ENCODE peak calls at places on chromosomes 4 and X, in seven cellular contexts. One of them, this sample, is unnamed. For H3K27me3, the result is how much of the 10 kb centered on the place peaks cover.

GRCh38 chrX:23656684-23657083 is 10.6 kb upstream of the PRDX4 start:
- DNase-seq in tibial nerve: no peak
- DNase-seq in upper lobe of left lung: no peak
- DNase-seq in WERI-Rb-1: no peak
- DNase-seq in transverse colon: no peak
- DNase-seq in mammary epithelial cell: no peak
- DNase-seq in pancreas: no peak
- DNase-seq in this sample: no peak

GRCh38 chrX:22969416-22969815 is 30.3 kb upstream of the DDX53 start:
- DNase-seq in tibial nerve: no peak
- DNase-seq in upper lobe of left lung: no peak
- DNase-seq in WERI-Rb-1: no peak
- DNase-seq in transverse colon: no peak
- DNase-seq in mammary epithelial cell: no peak
- DNase-seq in pancreas: no peak
- DNase-seq in this sample: no peak

GRCh38 chr4:102826105-102826889 is 1.1 kb downstream of the UBE2D3 start:
- DNase-seq in tibial nerve: no peak
- DNase-seq in upper lobe of left lung: no peak
- DNase-seq in WERI-Rb-1: no peak
- DNase-seq in transverse colon: no peak
- DNase-seq in mammary epithelial cell: no peak
- DNase-seq in pancreas: no peak
- DNase-seq in this sample: peak

GRCh38 chrX:24375732-24376131 is 15.3 kb downstream of the SUPT20HL1 start:
- DNase-seq in tibial nerve: no peak
- DNase-seq in upper lobe of left lung: no peak
- DNase-seq in WERI-Rb-1: no peak
- DNase-seq in transverse colon: no peak
- DNase-seq in mammary epithelial cell: no peak
- DNase-seq in pancreas: no peak
- DNase-seq in this sample: no peak

GRCh38 chrX:7109838-7110793 is 37.4 kb upstream of the STS start:
- DNase-seq in tibial nerve: no peak
- DNase-seq in upper lobe of left lung: no peak
- DNase-seq in WERI-Rb-1: peak
- DNase-seq in transverse colon: no peak
- DNase-seq in mammary epithelial cell: no peak
- DNase-seq in pancreas: no peak
- DNase-seq in this sample: no peak

GRCh38 chr4:80340036-80340435 is 4.5 kb downstream of the CFAP299 start:
- DNase-seq in tibial nerve: no peak
- DNase-seq in upper lobe of left lung: no peak
- DNase-seq in WERI-Rb-1: no peak
- DNase-seq in transverse colon: no peak
- DNase-seq in mammary epithelial cell: no peak
- DNase-seq in pancreas: no peak
- DNase-seq in this sample: no peak

GRCh38 chr4:111475001-111475400 is 670.3 kb upstream of the FAM241A start:
- DNase-seq in tibial nerve: no peak
- DNase-seq in upper lobe of left lung: no peak
- DNase-seq in WERI-Rb-1: peak
- DNase-seq in transverse colon: peak
- DNase-seq in mammary epithelial cell: peak
- DNase-seq in pancreas: no peak
- DNase-seq in this sample: no peak

GRCh38 chrX:130606415-130606814 is 204.6 kb downstream of the RBMX2 start:
- DNase-seq in tibial nerve: no peak
- DNase-seq in upper lobe of left lung: no peak
- DNase-seq in WERI-Rb-1: no peak
- DNase-seq in transverse colon: no peak
- DNase-seq in mammary epithelial cell: no peak
- DNase-seq in pancreas: no peak
- DNase-seq in this sample: no peak

GRCh38 chrX:41522071-41522470 is 74.9 kb downstream of the NYX start:
- DNase-seq in tibial nerve: no peak
- DNase-seq in upper lobe of left lung: no peak
- DNase-seq in WERI-Rb-1: no peak
- DNase-seq in transverse colon: no peak
- DNase-seq in mammary epithelial cell: no peak
- DNase-seq in pancreas: no peak
- DNase-seq in this sample: no peak

GRCh38 chr4:57064811-57065711 is 45.1 kb downstream of the IGFBP7 start:
- DNase-seq in tibial nerve: peak
- DNase-seq in upper lobe of left lung: peak
- DNase-seq in WERI-Rb-1: no peak
- DNase-seq in transverse colon: peak
- DNase-seq in mammary epithelial cell: no peak
- DNase-seq in pancreas: no peak
- DNase-seq in this sample: no peak

GRCh38 chr4:1233641-1234277 is 15.2 kb downstream of the CTBP1 start:
- DNase-seq in tibial nerve: no peak
- DNase-seq in upper lobe of left lung: peak
- DNase-seq in WERI-Rb-1: no peak
- DNase-seq in transverse colon: no peak
- DNase-seq in mammary epithelial cell: no peak
- DNase-seq in pancreas: peak
- DNase-seq in this sample: no peak

GRCh38 chr4:91116861-91117260 is 989.7 kb downstream of the CCSER1 start:
- DNase-seq in tibial nerve: no peak
- DNase-seq in upper lobe of left lung: no peak
- DNase-seq in WERI-Rb-1: no peak
- DNase-seq in transverse colon: no peak
- DNase-seq in mammary epithelial cell: peak
- DNase-seq in pancreas: no peak
- DNase-seq in this sample: no peak

GRCh38 chrX:84047339-84047738 is 140.7 kb downstream of the RPS6KA6 start:
- DNase-seq in tibial nerve: no peak
- DNase-seq in upper lobe of left lung: no peak
- DNase-seq in WERI-Rb-1: no peak
- DNase-seq in transverse colon: no peak
- DNase-seq in mammary epithelial cell: no peak
- DNase-seq in pancreas: no peak
- DNase-seq in this sample: no peak

GRCh38 chrX:39907964-39908616 is 189.7 kb downstream of the BCOR start:
- DNase-seq in tibial nerve: peak
- DNase-seq in upper lobe of left lung: peak
- DNase-seq in WERI-Rb-1: no peak
- DNase-seq in transverse colon: peak
- DNase-seq in mammary epithelial cell: peak
- DNase-seq in pancreas: peak
- DNase-seq in this sample: no peak

GRCh38 chrX:103538728-103539127 is 19.4 kb upstream of the RAB40A start:
- DNase-seq in tibial nerve: no peak
- DNase-seq in upper lobe of left lung: no peak
- DNase-seq in WERI-Rb-1: no peak
- DNase-seq in transverse colon: no peak
- DNase-seq in mammary epithelial cell: peak
- DNase-seq in pancreas: no peak
- DNase-seq in this sample: no peak

GRCh38 chrX:139811942-139812629 is 104.1 kb upstream of the MCF2 start:
- DNase-seq in tibial nerve: no peak
- DNase-seq in upper lobe of left lung: no peak
- DNase-seq in WERI-Rb-1: no peak
- DNase-seq in transverse colon: no peak
- DNase-seq in mammary epithelial cell: no peak
- DNase-seq in pancreas: no peak
- DNase-seq in this sample: no peak

GRCh38 chr4:67393699-67394281 is 151.5 kb downstream of the CENPC start:
- DNase-seq in tibial nerve: no peak
- DNase-seq in upper lobe of left lung: no peak
- DNase-seq in WERI-Rb-1: no peak
- DNase-seq in transverse colon: no peak
- DNase-seq in mammary epithelial cell: peak
- DNase-seq in pancreas: no peak
- DNase-seq in this sample: peak

GRCh38 chr4:7342223-7342576 is 92.5 kb downstream of the PSAPL1 start:
- DNase-seq in tibial nerve: no peak
- DNase-seq in upper lobe of left lung: no peak
- DNase-seq in WERI-Rb-1: no peak
- DNase-seq in transverse colon: no peak
- DNase-seq in mammary epithelial cell: no peak
- DNase-seq in pancreas: peak
- DNase-seq in this sample: no peak

GRCh38 chr4:44845309-44845708 is 119.0 kb upstream of the GNPDA2 start:
- DNase-seq in tibial nerve: no peak
- DNase-seq in upper lobe of left lung: no peak
- DNase-seq in WERI-Rb-1: no peak
- DNase-seq in transverse colon: no peak
- DNase-seq in mammary epithelial cell: no peak
- DNase-seq in pancreas: no peak
- DNase-seq in this sample: no peak

GRCh38 chrX:120372667-120373370 is 10.9 kb downstream of the ATP1B4 start:
- DNase-seq in tibial nerve: no peak
- DNase-seq in upper lobe of left lung: no peak
- DNase-seq in WERI-Rb-1: no peak
- DNase-seq in transverse colon: no peak
- DNase-seq in mammary epithelial cell: no peak
- DNase-seq in pancreas: no peak
- DNase-seq in this sample: no peak

GRCh38 chrX:102745513-102746133 is 25.1 kb downstream of the GPRASP3 start:
- DNase-seq in tibial nerve: no peak
- DNase-seq in upper lobe of left lung: peak
- DNase-seq in WERI-Rb-1: no peak
- DNase-seq in transverse colon: no peak
- DNase-seq in mammary epithelial cell: no peak
- DNase-seq in pancreas: no peak
- DNase-seq in this sample: peak

GRCh38 chrX:136936183-136936549 is 55.6 kb upstream of the RBMX start:
- DNase-seq in tibial nerve: no peak
- DNase-seq in upper lobe of left lung: no peak
- DNase-seq in WERI-Rb-1: no peak
- DNase-seq in transverse colon: no peak
- DNase-seq in mammary epithelial cell: no peak
- DNase-seq in pancreas: no peak
- DNase-seq in this sample: no peak

GRCh38 chrX:47143894-47144625 is 442 bp downstream of the NDUFB11 start:
- DNase-seq in tibial nerve: no peak
- DNase-seq in upper lobe of left lung: peak
- DNase-seq in WERI-Rb-1: peak
- DNase-seq in transverse colon: peak
- DNase-seq in mammary epithelial cell: no peak
- DNase-seq in pancreas: peak
- DNase-seq in this sample: no peak
- H3K27ac ChIP-seq in tibial nerve: peak
- H3K27ac ChIP-seq in upper lobe of left lung: peak
- H3K27ac ChIP-seq in WERI-Rb-1: peak
- H3K27ac ChIP-seq in transverse colon: peak
- H3K27ac ChIP-seq in mammary epithelial cell: peak
- H3K27ac ChIP-seq in pancreas: peak
- H3K27ac ChIP-seq in this sample: peak

GRCh38 chrX:107648332-107648731 is 20.0 kb downstream of the PRPS1 start:
- DNase-seq in tibial nerve: no peak
- DNase-seq in upper lobe of left lung: no peak
- DNase-seq in WERI-Rb-1: no peak
- DNase-seq in transverse colon: no peak
- DNase-seq in mammary epithelial cell: no peak
- DNase-seq in pancreas: no peak
- DNase-seq in this sample: no peak
- H3K27me3 ChIP-seq in tibial nerve: under half
- H3K27me3 ChIP-seq in upper lobe of left lung: under half
- H3K27me3 ChIP-seq in WERI-Rb-1: under half
- H3K27me3 ChIP-seq in transverse colon: under half
- H3K27me3 ChIP-seq in mammary epithelial cell: under half
- H3K27me3 ChIP-seq in pancreas: under half
- H3K27me3 ChIP-seq in this sample: under half

DNA sequence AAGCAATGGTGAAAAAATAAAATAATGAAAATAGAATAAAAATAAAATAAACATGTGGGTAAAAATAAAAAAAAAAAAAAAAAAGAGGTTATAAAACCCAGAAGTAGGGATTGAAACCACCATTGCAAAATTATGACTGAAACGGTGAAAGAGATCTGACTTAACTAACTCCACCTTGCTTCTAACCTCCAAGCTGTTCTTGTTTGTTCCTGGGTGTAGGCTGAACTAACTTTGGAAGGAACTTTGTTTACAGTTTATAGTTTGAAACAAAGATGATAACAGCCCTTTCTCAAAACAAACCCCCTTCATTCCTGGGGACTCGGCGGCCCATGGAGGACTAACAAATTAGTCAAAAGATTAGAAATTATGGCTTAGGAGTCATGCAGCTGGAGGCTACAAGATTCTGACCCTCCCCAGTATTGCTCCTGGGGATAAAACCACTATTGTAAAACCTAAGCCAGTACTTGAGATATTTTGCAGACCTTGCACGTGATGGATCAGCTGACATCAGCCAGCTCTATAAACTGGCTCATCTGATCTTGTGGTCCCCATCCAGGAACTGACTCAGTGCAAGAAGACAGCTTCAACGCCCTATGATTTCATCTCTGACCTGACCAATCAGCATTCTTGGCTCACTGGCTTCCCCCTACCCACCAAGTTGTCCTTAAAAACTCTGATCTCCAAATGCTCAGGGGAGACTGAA is 30.4 kb downstream of the DDX60L start:
- DNase-seq in tibial nerve: no peak
- DNase-seq in upper lobe of left lung: no peak
- DNase-seq in WERI-Rb-1: no peak
- DNase-seq in transverse colon: no peak
- DNase-seq in mammary epithelial cell: peak
- DNase-seq in pancreas: no peak
- DNase-seq in this sample: no peak
- H3K27ac ChIP-seq in tibial nerve: no peak
- H3K27ac ChIP-seq in upper lobe of left lung: no peak
- H3K27ac ChIP-seq in WERI-Rb-1: no peak
- H3K27ac ChIP-seq in transverse colon: no peak
- H3K27ac ChIP-seq in mammary epithelial cell: no peak
- H3K27ac ChIP-seq in pancreas: no peak
- H3K27ac ChIP-seq in this sample: no peak

DNA sequence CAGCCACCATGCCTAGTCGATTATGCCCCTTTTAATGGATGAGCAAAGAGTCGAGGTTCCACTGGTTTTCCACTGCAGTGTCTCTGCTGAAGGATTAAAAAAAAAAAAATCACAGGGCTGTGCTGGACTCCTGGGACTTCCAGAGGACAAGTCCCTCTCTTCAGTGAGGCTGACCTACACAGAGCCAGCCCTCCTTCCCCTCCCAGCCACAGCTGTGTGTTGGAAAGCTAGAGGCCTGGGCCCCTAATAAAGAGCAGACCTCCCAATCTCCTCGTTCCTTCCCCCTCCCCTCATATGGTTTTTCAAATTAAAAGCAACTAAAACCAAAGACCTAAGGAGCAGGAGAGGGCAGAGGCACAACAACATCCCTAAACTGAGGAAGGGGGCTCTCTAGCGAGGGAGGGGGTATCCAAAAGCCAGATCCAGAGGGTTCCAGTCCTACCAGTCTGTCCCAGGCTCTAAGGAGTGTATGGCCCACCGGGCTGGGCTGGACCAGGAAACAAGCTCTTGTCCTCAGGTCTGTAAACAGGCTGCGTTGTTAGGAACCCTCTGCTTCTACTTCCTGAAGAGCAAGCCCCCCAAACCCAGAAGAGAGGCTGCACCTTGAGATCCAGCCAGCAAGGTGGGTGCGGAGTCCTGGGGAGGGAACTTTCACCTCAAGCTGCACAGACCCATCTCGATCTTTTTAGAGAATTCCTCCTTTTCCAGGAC is 4.0 kb upstream of the PDGFRA start:
- DNase-seq in tibial nerve: no peak
- DNase-seq in upper lobe of left lung: no peak
- DNase-seq in WERI-Rb-1: no peak
- DNase-seq in transverse colon: no peak
- DNase-seq in mammary epithelial cell: no peak
- DNase-seq in pancreas: no peak
- DNase-seq in this sample: no peak
- H3K27me3 ChIP-seq in tibial nerve: half or more
- H3K27me3 ChIP-seq in upper lobe of left lung: under half
- H3K27me3 ChIP-seq in WERI-Rb-1: half or more
- H3K27me3 ChIP-seq in transverse colon: half or more
- H3K27me3 ChIP-seq in mammary epithelial cell: under half
- H3K27me3 ChIP-seq in pancreas: half or more
- H3K27me3 ChIP-seq in this sample: under half